ENCODE peak calls at places on chromosomes 11 and 22, in seven cellular contexts. Q is CD8-positive, alpha-beta T cell; R is lung; D is posterior cingulate gyrus; F is stimulated activated CD4-positive, alpha-beta T cell treated with anti-CD3 and anti-CD28 coated beads, Interleukin-15, amount 100 ng/mL, for 24 hours; A is activated CD4-positive, CD25-positive, alpha-beta regulatory T cell; B is SJSA1. O is an unnamed sample.

GRCh38 chr11:117815262-117815803 is 9.2 kb downstream of the FXYD2 start:
- DNase-seq in A (no peak), F (peak), D (no peak), R (no peak), B (no peak), Q (peak), O (no peak)

GRCh38 chr11:123413636-123414035 is 16.4 kb upstream of the GRAMD1B start:
- DNase-seq in D (no peak), F (no peak), R (no peak), B (no peak), Q (no peak), A (no peak), O (no peak)

GRCh38 chr11:108551653-108552462 is 41.7 kb downstream of the EXPH5 start:
- DNase-seq in B (no peak), R (no peak), F (no peak), A (no peak), D (no peak), Q (no peak), O (no peak)

GRCh38 chr11:123093686-123094085 is 31.8 kb upstream of the HSPA8 start:
- DNase-seq in F (no peak), B (no peak), D (no peak), R (no peak), A (no peak), Q (no peak), O (no peak)

GRCh38 chr22:26597480-26597879 is 7.5 kb upstream of the TPST2 start:
- DNase-seq in F (no peak), B (no peak), Q (no peak), R (no peak), D (no peak), A (no peak), O (no peak)

GRCh38 chr11:79021601-79022000 is 419.2 kb downstream of the TENM4 start:
- DNase-seq in F (no peak), Q (no peak), B (no peak), A (no peak), D (no peak), R (no peak), O (no peak)

GRCh38 chr22:28017558-28017820 is 98.4 kb upstream of the PITPNB start:
- DNase-seq in B (no peak), D (no peak), R (no peak), F (no peak), A (no peak), Q (no peak), O (no peak)

GRCh38 chr11:19679952-19680823 is 32.4 kb upstream of the NAV2 start:
- DNase-seq in A (no peak), B (peak), F (no peak), R (peak), D (peak), Q (no peak), O (peak)

GRCh38 chr22:48299801-48300200 is 1527.9 kb downstream of the BRD1 start:
- DNase-seq in F (no peak), D (no peak), A (no peak), R (peak), Q (peak), B (no peak), O (no peak)

GRCh38 chr11:134407321-134407828 is 4.7 kb downstream of the B3GAT1 start:
- DNase-seq in F (no peak), A (no peak), B (no peak), Q (no peak), D (no peak), R (no peak), O (no peak)

GRCh38 chr22:31148953-31149627 is 8.8 kb upstream of the PLA2G3 start:
- DNase-seq in A (no peak), B (peak), D (no peak), R (peak), F (peak), Q (peak), O (peak)

GRCh38 chr22:22942511-22943329 is 55.1 kb downstream of the IGLL5 start:
- DNase-seq in F (peak), D (no peak), R (peak), A (peak), Q (peak), B (peak), O (no peak)

O was measured in AG04450.